ENCODE peak calls at places on chromosome X, in ten cellular contexts. W, O, Z, H, J, Y, F, Q, T and E are unnamed samples.

GRCh38 chrX:53686151-53686885 is at the start of gene HUWE1:
- DNase-seq in W (peak), O (peak), Z (peak), H (peak), J (peak), Y (peak), F (peak), Q (peak), T (peak), E (peak)

GRCh38 chrX:74450803-74451449 is 29.6 kb downstream of the SLC16A2 start:
- DNase-seq in W (no peak), O (no peak), Z (no peak), H (no peak), J (no peak), Y (no peak), F (peak), Q (peak), T (no peak), E (peak)

GRCh38 chrX:50168305-50168704 is 32.5 kb downstream of the AKAP4 start:
- DNase-seq in W (no peak), O (no peak), Z (no peak), H (no peak), J (no peak), Y (no peak), F (peak), Q (peak), T (no peak), E (peak)

GRCh38 chrX:154482786-154483185 is 3.6 kb downstream of the UBL4A start:
- DNase-seq in W (no peak), O (no peak), Z (no peak), H (no peak), J (no peak), Y (no peak), F (no peak), Q (no peak), T (no peak), E (no peak)

GRCh38 chrX:51837926-51838325 is 55.5 kb upstream of the MAGED1 start:
- DNase-seq in W (no peak), O (no peak), Z (peak), H (peak), J (no peak), Y (peak), F (peak), Q (no peak), T (peak), E (peak)

GRCh38 chrX:24956828-24957227 is 58.9 kb downstream of the ARX start:
- DNase-seq in W (no peak), O (no peak), Z (no peak), H (no peak), J (no peak), Y (no peak), F (peak), Q (peak), T (no peak), E (peak)

GRCh38 chrX:2828404-2829065 is at the start of gene GYG2:
- DNase-seq in W (peak), O (no peak), Z (no peak), H (peak), J (peak), Y (no peak), F (no peak), Q (peak), T (no peak), E (no peak)

GRCh38 chrX:107775734-107776511 is at the start of gene TSC22D3:
- DNase-seq in W (peak), O (peak), Z (peak), H (peak), J (peak), Y (peak), F (peak), Q (peak), T (peak), E (peak)

GRCh38 chrX:24425806-24426205 is 39.3 kb upstream of the PDK3 start:
- DNase-seq in W (no peak), O (no peak), Z (no peak), H (no peak), J (no peak), Y (no peak), F (no peak), Q (no peak), T (no peak), E (no peak)

GRCh38 chrX:40146471-40147398 is 49.0 kb upstream of the BCOR start:
- DNase-seq in W (no peak), O (no peak), Z (no peak), H (no peak), J (peak), Y (peak), F (peak), Q (peak), T (no peak), E (no peak)